ENCODE peak calls at places on chromosomes 1 and 21, in eight cellular contexts. E is PC-3, M is SJSA1, D is mammary epithelial cell, P is cardiac muscle cell, A is NB4, W is dorsolateral prefrontal cortex, K is fibroblast of pulmonary artery. I is an unnamed sample.

GRCh38 chr1:19560480-19560879 is 75.1 kb upstream of the CAPZB start:
- DNase-seq in E (no peak), D (no peak), M (no peak), P (no peak), A (no peak), W (no peak), K (no peak), I (no peak)

GRCh38 chr1:23371987-23372386 is 2.4 kb upstream of the ZNF436 start:
- DNase-seq in P (no peak), M (no peak), W (no peak), A (no peak), K (peak), D (no peak), E (no peak), I (no peak)

GRCh38 chr1:2795926-2796325 is 5.6 kb downstream of the TTC34 start:
- DNase-seq in D (no peak), W (no peak), M (no peak), K (no peak), E (no peak), A (no peak), P (no peak), I (no peak)

GRCh38 chr1:5479876-5480275 is 512.3 kb downstream of the NPHP4 start:
- DNase-seq in P (no peak), E (no peak), A (no peak), W (no peak), D (no peak), M (no peak), K (no peak), I (no peak)

GRCh38 chr1:87149166-87150065 is 179.3 kb upstream of the LMO4 start:
- DNase-seq in P (no peak), M (peak), D (peak), K (peak), A (peak), E (peak), W (no peak), I (no peak)

GRCh38 chr1:1907098-1907736 is 7.8 kb upstream of the CALML6 start:
- DNase-seq in D (peak), K (no peak), W (no peak), P (no peak), M (no peak), E (no peak), A (peak), I (peak)

GRCh38 chr1:39167632-39168209 is 36.8 kb upstream of the MACF1 start:
- DNase-seq in K (peak), P (no peak), M (no peak), D (no peak), A (peak), W (no peak), E (no peak), I (no peak)

GRCh38 chr1:214022229-214022791 is 34.5 kb downstream of the PROX1 start:
- DNase-seq in P (no peak), E (no peak), W (no peak), D (no peak), K (no peak), M (no peak), A (no peak), I (no peak)

GRCh38 chr1:172537827-172538391 is 5.0 kb downstream of the SUCO start:
- DNase-seq in D (peak), E (no peak), M (no peak), W (no peak), P (no peak), A (no peak), K (no peak), I (no peak)

GRCh38 chr21:41901099-41901498 is 22.0 kb upstream of the PRDM15 start:
- DNase-seq in W (no peak), A (no peak), K (no peak), E (no peak), M (no peak), P (no peak), D (no peak), I (no peak)

GRCh38 chr1:235009074-235009473 is 119.6 kb downstream of the TOMM20 start:
- DNase-seq in W (no peak), D (no peak), A (no peak), K (no peak), M (no peak), E (no peak), P (no peak), I (peak)

GRCh38 chr1:150127868-150128267 is 21.8 kb upstream of the PLEKHO1 start:
- DNase-seq in M (no peak), A (no peak), D (no peak), K (no peak), E (peak), P (no peak), W (no peak), I (no peak)

GRCh38 chr1:160708118-160708517 is 3.5 kb downstream of the CD48 start:
- DNase-seq in P (no peak), A (peak), K (no peak), M (no peak), W (no peak), D (no peak), E (no peak), I (peak)

GRCh38 chr1:228391411-228392020 is 15.1 kb downstream of the TRIM11 start:
- DNase-seq in P (no peak), E (no peak), W (peak), D (no peak), M (no peak), K (no peak), A (no peak), I (no peak)

GRCh38 chr21:17726047-17726446 is 93.1 kb downstream of the C21orf91 start:
- DNase-seq in A (peak), E (peak), M (no peak), P (no peak), K (peak), W (no peak), D (no peak), I (no peak)

GRCh38 chr1:109786107-109786470 is 22.4 kb upstream of the EPS8L3 start:
- DNase-seq in D (no peak), A (no peak), K (no peak), M (no peak), E (no peak), W (peak), P (no peak), I (no peak)

GRCh38 chr1:155005076-155005971 is 2.7 kb downstream of the ZBTB7B start:
- DNase-seq in K (no peak), W (peak), M (no peak), P (no peak), D (no peak), A (peak), E (peak), I (no peak)

GRCh38 chr1:118504867-118505266 is 319.8 kb upstream of the SPAG17 start:
- DNase-seq in K (no peak), P (no peak), W (no peak), D (no peak), E (no peak), A (no peak), M (no peak), I (no peak)

GRCh38 chr21:38267136-38267535 is 10.3 kb downstream of the KCNJ15 start:
- DNase-seq in E (no peak), K (no peak), P (no peak), D (no peak), W (no peak), M (no peak), A (no peak), I (no peak)

DNA sequence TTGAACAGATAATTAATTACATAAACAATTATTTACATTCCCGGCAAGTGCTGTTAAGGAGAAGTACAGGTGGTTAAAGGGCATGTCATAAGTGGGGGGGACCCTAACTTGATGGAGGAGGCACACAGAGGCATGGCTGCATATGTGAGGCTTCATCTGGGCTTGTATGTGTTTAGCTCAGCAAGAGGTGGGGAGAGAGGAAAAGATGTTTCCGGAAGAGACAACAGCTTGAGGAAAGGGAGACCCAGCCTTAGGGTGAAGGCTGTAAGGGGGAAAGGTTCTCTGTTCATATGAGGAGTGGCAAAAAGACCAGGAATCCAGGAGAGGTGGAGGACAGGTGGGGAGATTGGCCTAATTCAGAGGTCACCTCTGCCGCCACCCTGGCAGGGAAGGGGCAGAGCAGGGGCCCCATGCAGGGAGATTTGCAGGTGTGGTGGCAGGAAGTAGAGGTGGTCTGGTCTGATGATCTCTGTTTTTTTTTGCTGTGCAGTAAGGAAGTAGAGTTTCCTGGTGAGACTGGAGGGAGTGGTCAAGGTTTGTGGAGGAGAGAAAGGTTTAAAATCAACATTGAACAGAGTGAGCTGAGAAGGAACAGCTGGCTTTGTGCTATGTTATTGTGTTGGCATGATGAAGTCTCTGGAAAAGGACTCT is 9.0 kb downstream of the TRAF5 start:
- DNase-seq in W (no peak), M (no peak), K (no peak), E (no peak), A (no peak), P (no peak), D (no peak), I (peak)
- H3K4me3 ChIP-seq in W (no peak), M (no peak), K (no peak), E (no peak), A (no peak), P (no peak), D (no peak), I (peak)

DNA sequence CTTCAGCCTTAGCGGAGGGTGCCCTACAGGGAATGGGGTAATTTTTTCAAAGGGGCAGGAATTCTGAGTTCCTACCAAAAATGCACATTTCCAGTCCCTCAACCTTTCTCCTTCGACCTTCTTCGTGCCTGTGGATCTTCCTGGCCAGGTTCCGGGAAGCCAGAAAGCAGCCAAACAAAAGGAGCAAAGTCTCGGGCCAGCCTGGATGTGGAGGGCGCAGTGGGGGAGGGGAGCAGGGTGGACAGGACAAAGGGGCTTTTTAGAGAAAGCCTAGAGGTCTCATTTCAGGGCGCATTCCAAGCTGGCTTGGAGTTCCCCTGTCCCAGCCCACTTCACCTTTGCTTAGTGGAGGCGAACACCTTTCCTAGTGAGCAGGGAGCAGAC is 2.9 kb upstream of the INAVA start:
- DNase-seq in E (peak), M (no peak), W (no peak), D (no peak), P (peak), K (no peak), A (no peak), I (no peak)
- H3K4me3 ChIP-seq in E (peak), M (peak), W (peak), D (peak), P (peak), K (no peak), A (no peak), I (peak)

GRCh38 chr1:43932786-43933385 is 715 bp upstream of the ARTN start:
- DNase-seq in K (peak), E (peak), D (peak), P (no peak), M (no peak), W (no peak), A (peak), I (no peak)
- H3K4me3 ChIP-seq in K (peak), E (peak), D (peak), P (peak), M (no peak), W (peak), A (no peak), I (no peak)

DNA sequence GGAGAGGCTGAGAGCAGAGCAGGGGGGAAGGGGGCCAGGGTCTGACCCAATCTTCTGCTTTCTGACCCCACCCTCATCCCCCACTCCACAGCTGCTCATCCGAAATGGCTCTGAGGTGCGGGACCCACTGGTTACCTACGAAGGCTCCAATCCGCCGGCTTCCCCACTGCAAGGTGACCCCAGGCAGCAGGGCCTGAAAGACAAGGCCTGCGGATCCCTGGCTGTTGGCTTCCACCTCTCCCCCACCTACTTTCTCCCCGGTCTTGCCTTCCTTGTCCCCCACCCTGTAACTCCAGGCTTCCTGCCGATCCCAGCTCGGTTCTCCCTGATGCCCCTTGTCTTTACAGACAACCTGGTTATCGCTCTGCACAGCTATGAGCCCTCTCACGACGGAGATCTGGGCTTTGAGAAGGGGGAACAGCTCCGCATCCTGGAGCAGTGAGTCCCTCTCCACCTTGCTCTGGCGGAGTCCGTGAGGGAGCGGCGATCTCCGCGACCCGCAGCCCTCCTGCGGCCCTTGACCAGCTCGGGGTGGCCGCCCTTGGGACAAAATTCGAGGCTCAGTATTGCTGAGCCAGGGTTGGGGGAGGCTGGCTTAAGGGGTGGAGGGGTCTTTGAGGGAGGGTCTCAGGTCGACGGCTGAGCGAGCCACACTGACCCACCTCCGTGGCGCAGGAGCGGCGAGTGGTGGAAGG is 17.1 kb upstream of the HDAC1 start:
- DNase-seq in W (no peak), K (no peak), D (no peak), A (no peak), E (no peak), P (no peak), M (no peak), I (no peak)
- H3K4me3 ChIP-seq in W (no peak), K (no peak), D (no peak), A (no peak), E (no peak), P (no peak), M (no peak), I (no peak)

DNA sequence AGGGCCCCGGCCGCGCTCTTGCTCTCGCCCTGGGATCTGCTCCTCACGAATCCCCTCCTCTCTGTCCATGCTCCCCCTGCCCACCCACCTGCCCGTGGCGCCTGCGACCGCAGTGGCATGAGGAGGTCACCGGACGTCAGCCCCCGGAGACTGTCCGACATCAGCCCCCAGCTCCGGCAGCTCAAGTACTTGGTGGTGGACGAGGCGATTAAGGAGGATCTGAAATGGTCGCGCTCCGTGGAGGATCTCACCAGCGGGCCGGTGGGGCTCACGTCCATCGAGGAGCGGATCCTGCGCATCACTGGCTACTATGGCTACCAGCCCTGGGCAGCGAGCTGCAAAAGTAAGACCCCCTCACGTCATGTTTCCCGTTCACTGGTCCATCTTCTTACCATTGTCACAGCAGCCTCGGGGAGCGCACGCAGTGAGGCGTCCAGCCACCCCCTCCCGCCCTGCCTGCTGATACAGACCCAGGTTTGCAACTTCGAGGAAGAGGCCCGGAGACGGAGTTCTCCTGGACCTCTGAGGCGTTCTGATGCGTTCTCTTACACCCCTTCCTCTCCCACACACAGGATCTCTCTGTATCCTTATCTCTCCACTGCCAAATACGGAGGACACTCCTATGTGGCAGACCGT is 1.1 kb downstream of the SLC35F3 start:
- DNase-seq in A (no peak), M (no peak), D (no peak), E (peak), P (peak), W (peak), K (no peak), I (peak)
- H3K4me3 ChIP-seq in A (no peak), M (no peak), D (peak), E (peak), P (peak), W (peak), K (no peak), I (no peak)

DNA sequence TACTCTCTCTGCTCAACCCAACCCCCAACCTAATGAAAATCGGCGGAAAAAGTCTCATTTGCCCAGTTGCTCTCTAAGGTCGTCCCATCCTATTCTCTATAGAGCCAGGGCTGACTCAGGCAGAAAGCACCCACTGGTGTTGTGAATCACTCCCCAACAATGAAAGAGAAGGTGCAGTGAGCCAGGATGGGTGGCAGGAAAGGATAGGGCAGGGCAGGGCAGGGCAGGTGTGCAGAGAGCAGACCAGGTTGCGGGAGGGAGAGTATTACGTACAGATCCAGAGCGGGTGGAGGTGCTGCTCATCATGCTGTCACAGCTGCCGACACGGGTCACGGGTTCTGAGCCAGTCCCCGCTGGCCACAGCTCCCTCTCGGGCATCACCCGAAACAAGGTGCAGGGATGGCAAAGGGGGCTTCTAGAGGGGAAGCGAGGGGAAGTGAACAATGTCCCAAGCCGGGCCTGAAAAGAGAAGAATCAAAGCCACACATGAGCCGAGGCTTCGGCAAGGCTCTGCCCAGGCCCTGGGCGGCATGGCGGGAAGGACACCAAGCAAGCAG is 5.3 kb downstream of the C1orf116 start:
- DNase-seq in E (peak), P (no peak), K (no peak), A (no peak), M (peak), D (peak), W (no peak), I (no peak)
- H3K4me3 ChIP-seq in E (peak), P (no peak), K (no peak), A (no peak), M (no peak), D (peak), W (no peak), I (no peak)

GRCh38 chr1:47225430-47226100 is 6.5 kb downstream of the TAL1 start:
- DNase-seq in W (no peak), K (no peak), E (no peak), P (peak), M (no peak), D (no peak), A (no peak), I (no peak)
- H3K4me3 ChIP-seq in W (peak), K (peak), E (no peak), P (peak), M (peak), D (no peak), A (no peak), I (no peak)

GRCh38 chr1:183248989-183249691 is 63.1 kb downstream of the LAMC2 start:
- DNase-seq in D (no peak), E (no peak), M (no peak), W (no peak), A (no peak), P (no peak), K (no peak), I (no peak)
- H3K4me3 ChIP-seq in D (no peak), E (no peak), M (no peak), W (no peak), A (no peak), P (no peak), K (no peak), I (no peak)

DNA sequence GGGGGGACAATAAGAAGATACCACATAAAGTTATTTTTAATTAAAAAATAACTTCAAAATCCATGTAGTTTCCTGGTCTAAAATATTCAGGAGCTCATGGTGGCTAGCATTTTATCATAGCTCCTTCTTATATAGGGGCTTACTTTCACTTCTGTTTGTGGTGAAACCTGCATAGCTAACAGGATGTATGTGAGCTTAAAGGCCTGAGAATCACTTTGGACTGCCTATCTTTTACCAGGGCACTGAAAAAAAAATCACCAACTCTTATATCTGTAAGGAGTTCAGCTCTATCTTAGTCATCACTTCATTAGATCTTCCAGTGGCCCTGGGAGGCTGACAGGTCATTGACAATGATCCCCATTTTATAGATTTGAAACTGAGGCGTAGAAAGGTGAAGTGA is 21.3 kb downstream of the UROD start:
- DNase-seq in W (no peak), P (no peak), M (no peak), A (no peak), E (no peak), D (no peak), K (no peak), I (peak)
- H3K4me3 ChIP-seq in W (no peak), P (no peak), M (no peak), A (no peak), E (no peak), D (no peak), K (no peak), I (no peak)

GRCh38 chr1:204287466-204287881 is 72.3 kb downstream of the PLEKHA6 start:
- DNase-seq in K (no peak), A (peak), D (peak), M (peak), P (no peak), E (no peak), W (no peak), I (no peak)
- H3K4me3 ChIP-seq in K (no peak), A (no peak), D (peak), M (no peak), P (peak), E (no peak), W (peak), I (no peak)